ENCODE peak calls at places on chromosomes 11 and 22, in five cellular contexts. One of them, this sample, is unnamed.

GRCh38 chr11:115267228-115267627 is 237.0 kb downstream of the CADM1 start:
- DNase-seq in K562: no peak
- DNase-seq in A549: no peak
- DNase-seq in GM23338: no peak
- DNase-seq in HepG2: no peak
- DNase-seq in this sample: no peak

GRCh38 chr11:15967966-15968365 is 388.4 kb downstream of the SOX6 start:
- DNase-seq in K562: no peak
- DNase-seq in GM23338: no peak
- DNase-seq in A549: peak
- DNase-seq in HepG2: no peak
- DNase-seq in this sample: no peak

GRCh38 chr11:117062503-117062902 is 35.7 kb downstream of the SIK3 start:
- DNase-seq in HepG2: no peak
- DNase-seq in GM23338: no peak
- DNase-seq in K562: no peak
- DNase-seq in A549: no peak
- DNase-seq in this sample: no peak

GRCh38 chr11:100434821-100435641 is 252.1 kb upstream of the ARHGAP42 start:
- DNase-seq in K562: no peak
- DNase-seq in HepG2: no peak
- DNase-seq in A549: no peak
- DNase-seq in GM23338: no peak
- DNase-seq in this sample: no peak

GRCh38 chr11:111001986-111002616 is 243.4 kb upstream of the POU2AF2 start:
- DNase-seq in HepG2: no peak
- DNase-seq in GM23338: no peak
- DNase-seq in K562: no peak
- DNase-seq in A549: no peak
- DNase-seq in this sample: no peak

GRCh38 chr11:114776956-114777355 is 98.6 kb downstream of the NXPE2 start:
- DNase-seq in GM23338: no peak
- DNase-seq in K562: no peak
- DNase-seq in A549: no peak
- DNase-seq in HepG2: no peak
- DNase-seq in this sample: no peak

GRCh38 chr11:83371489-83371888 is 85.3 kb upstream of the CCDC90B start:
- DNase-seq in GM23338: no peak
- DNase-seq in A549: no peak
- DNase-seq in K562: no peak
- DNase-seq in HepG2: no peak
- DNase-seq in this sample: no peak

GRCh38 chr11:116557261-116557660 is 215.5 kb downstream of the BUD13 start:
- DNase-seq in HepG2: no peak
- DNase-seq in A549: no peak
- DNase-seq in GM23338: no peak
- DNase-seq in K562: no peak
- DNase-seq in this sample: no peak

GRCh38 chr11:65640483-65641207 is 2.7 kb downstream of the SIPA1 start:
- DNase-seq in HepG2: no peak
- DNase-seq in K562: no peak
- DNase-seq in GM23338: no peak
- DNase-seq in A549: no peak
- DNase-seq in this sample: no peak

GRCh38 chr11:47447906-47448305 is 1.0 kb downstream of the RAPSN start:
- DNase-seq in A549: no peak
- DNase-seq in GM23338: no peak
- DNase-seq in K562: no peak
- DNase-seq in HepG2: no peak
- DNase-seq in this sample: no peak

GRCh38 chr11:17611503-17612220 is 64.6 kb downstream of the OTOG start:
- DNase-seq in A549: no peak
- DNase-seq in HepG2: no peak
- DNase-seq in GM23338: no peak
- DNase-seq in K562: no peak
- DNase-seq in this sample: no peak

GRCh38 chr11:71364806-71365205 is 83.4 kb downstream of the DHCR7 start:
- DNase-seq in GM23338: no peak
- DNase-seq in HepG2: no peak
- DNase-seq in K562: no peak
- DNase-seq in A549: no peak
- DNase-seq in this sample: no peak

GRCh38 chr11:102268083-102268984 is 49.0 kb upstream of the BIRC3 start:
- DNase-seq in HepG2: peak
- DNase-seq in K562: peak
- DNase-seq in A549: peak
- DNase-seq in GM23338: peak
- DNase-seq in this sample: peak

GRCh38 chr11:64331569-64332371 is 8.2 kb upstream of the CCDC88B start:
- DNase-seq in A549: peak
- DNase-seq in HepG2: peak
- DNase-seq in K562: peak
- DNase-seq in GM23338: peak
- DNase-seq in this sample: peak

GRCh38 chr11:24679686-24680318 is 182.9 kb downstream of the LUZP2 start:
- DNase-seq in HepG2: no peak
- DNase-seq in GM23338: peak
- DNase-seq in A549: no peak
- DNase-seq in K562: no peak
- DNase-seq in this sample: no peak

GRCh38 chr11:19525276-19525675 is 187.4 kb upstream of the NAV2 start:
- DNase-seq in HepG2: no peak
- DNase-seq in GM23338: no peak
- DNase-seq in A549: no peak
- DNase-seq in K562: no peak
- DNase-seq in this sample: no peak

GRCh38 chr22:37406836-37407235 is 20.4 kb downstream of the ELFN2 start:
- DNase-seq in A549: no peak
- DNase-seq in GM23338: no peak
- DNase-seq in HepG2: no peak
- DNase-seq in K562: no peak
- DNase-seq in this sample: no peak

GRCh38 chr11:45902452-45903380 is 4.4 kb downstream of the FREY1 start:
- DNase-seq in A549: no peak
- DNase-seq in GM23338: no peak
- DNase-seq in K562: no peak
- DNase-seq in HepG2: no peak
- DNase-seq in this sample: no peak
- TF ChIP-seq REST in A549: no peak
- TF ChIP-seq REST in GM23338: no peak
- TF ChIP-seq REST in K562: no peak
- TF ChIP-seq REST in HepG2: no peak
- TF ChIP-seq REST in this sample: no peak

DNA sequence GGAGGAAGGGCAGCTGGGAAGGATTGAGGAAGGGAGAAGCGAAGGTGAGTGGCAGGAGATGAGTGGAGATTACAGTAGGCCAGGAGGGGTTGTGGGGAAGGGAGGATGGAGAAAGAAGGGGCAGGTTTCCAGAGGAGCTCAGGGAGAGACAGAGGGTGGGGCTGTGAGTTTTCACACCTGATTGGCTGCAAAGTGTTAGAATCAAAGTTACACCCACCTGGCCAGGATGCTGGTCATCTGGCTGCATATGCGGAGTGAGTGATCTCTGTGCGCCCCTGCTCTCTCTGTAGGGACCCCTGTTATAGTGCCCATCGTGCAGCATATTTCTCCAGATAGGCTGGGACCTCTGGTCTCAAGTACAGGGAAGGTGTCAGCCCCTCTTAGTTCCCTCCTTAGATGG is 18.3 kb downstream of the AMPD3 start:
- DNase-seq in A549: no peak
- DNase-seq in HepG2: no peak
- DNase-seq in GM23338: peak
- DNase-seq in K562: no peak
- DNase-seq in this sample: no peak
- TF ChIP-seq REST in A549: no peak
- TF ChIP-seq REST in HepG2: no peak
- TF ChIP-seq REST in GM23338: no peak
- TF ChIP-seq REST in K562: no peak
- TF ChIP-seq REST in this sample: no peak

GRCh38 chr11:134625151-134625550 is 213.1 kb upstream of the B3GAT1 start:
- DNase-seq in GM23338: no peak
- DNase-seq in HepG2: no peak
- DNase-seq in A549: no peak
- DNase-seq in K562: no peak
- DNase-seq in this sample: no peak
- TF ChIP-seq REST in GM23338: no peak
- TF ChIP-seq REST in HepG2: no peak
- TF ChIP-seq REST in A549: no peak
- TF ChIP-seq REST in K562: no peak
- TF ChIP-seq REST in this sample: no peak

DNA sequence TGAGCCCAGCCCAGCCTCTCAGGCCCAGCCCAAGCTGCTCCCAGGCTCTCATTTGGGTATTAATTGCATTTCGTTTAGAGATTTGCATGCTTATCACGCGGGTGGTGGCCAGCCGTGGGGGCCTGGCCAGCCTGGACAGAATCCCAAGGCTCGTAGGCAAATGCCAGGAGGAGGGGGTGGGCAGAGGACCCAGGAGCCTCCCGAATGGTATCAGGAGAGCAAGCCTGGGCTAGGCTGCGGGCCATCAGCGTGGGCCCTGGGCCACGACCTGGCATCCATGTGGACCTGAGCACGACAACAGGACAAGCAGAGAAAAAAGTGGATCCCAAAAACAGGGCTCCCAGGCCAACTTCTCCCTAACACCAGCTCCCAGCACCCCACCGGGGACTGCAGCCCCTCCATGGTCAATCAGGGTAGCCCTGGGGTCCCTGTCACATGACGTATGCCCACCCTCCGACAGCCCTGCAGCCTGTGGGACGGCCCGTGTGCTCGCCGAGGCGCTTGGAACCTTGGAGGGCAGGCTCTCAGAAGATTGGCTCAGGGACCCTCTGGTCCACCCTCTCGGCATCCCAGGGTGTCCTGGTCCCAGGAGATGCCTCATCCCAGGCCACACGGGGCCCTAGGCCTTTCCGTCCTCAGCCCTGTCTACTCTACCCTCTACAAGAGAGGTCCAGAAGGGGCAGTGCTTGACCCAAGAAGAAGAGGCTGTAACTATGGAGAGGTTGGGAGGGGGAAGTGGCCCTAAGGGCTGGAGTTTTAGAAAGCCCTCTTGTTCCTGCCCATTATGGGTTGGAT is 8.8 kb downstream of the ASCL2 start:
- DNase-seq in K562: no peak
- DNase-seq in GM23338: no peak
- DNase-seq in A549: no peak
- DNase-seq in HepG2: no peak
- DNase-seq in this sample: no peak
- TF ChIP-seq REST in K562: no peak
- TF ChIP-seq REST in GM23338: no peak
- TF ChIP-seq REST in A549: no peak
- TF ChIP-seq REST in HepG2: no peak
- TF ChIP-seq REST in this sample: no peak

GRCh38 chr11:75626692-75627536 is 41.9 kb downstream of the MAP6 start:
- DNase-seq in HepG2: no peak
- DNase-seq in A549: no peak
- DNase-seq in GM23338: no peak
- DNase-seq in K562: no peak
- DNase-seq in this sample: no peak
- TF ChIP-seq REST in HepG2: no peak
- TF ChIP-seq REST in A549: no peak
- TF ChIP-seq REST in GM23338: no peak
- TF ChIP-seq REST in K562: no peak
- TF ChIP-seq REST in this sample: no peak

GRCh38 chr22:24303007-24303406 is 32.4 kb downstream of the SPECC1L start:
- DNase-seq in K562: no peak
- DNase-seq in HepG2: no peak
- DNase-seq in GM23338: no peak
- DNase-seq in A549: no peak
- DNase-seq in this sample: no peak

GRCh38 chr22:24305260-24305692 is 34.6 kb downstream of the SPECC1L start:
- DNase-seq in A549: no peak
- DNase-seq in HepG2: no peak
- DNase-seq in K562: no peak
- DNase-seq in GM23338: no peak
- DNase-seq in this sample: no peak

GRCh38 chr22:24302591-24302990 is 32.0 kb downstream of the SPECC1L start:
- DNase-seq in A549: no peak
- DNase-seq in GM23338: no peak
- DNase-seq in HepG2: peak
- DNase-seq in K562: no peak
- DNase-seq in this sample: no peak

GRCh38 chr22:24304067-24304675 is 33.5 kb downstream of the SPECC1L start:
- DNase-seq in HepG2: no peak
- DNase-seq in GM23338: no peak
- DNase-seq in K562: no peak
- DNase-seq in A549: no peak
- DNase-seq in this sample: no peak
- TF ChIP-seq REST in HepG2: no peak
- TF ChIP-seq REST in GM23338: no peak
- TF ChIP-seq REST in K562: no peak
- TF ChIP-seq REST in A549: no peak
- TF ChIP-seq REST in this sample: no peak

This sample was measured in Panc1.